ENCODE peak calls at places on chromosomes 7 and 10, in eight cellular contexts. J is brain microvascular endothelial cell, Q is colonic mucosa, W is HFFc6, Z is AG10803, D is COLO829, V is NCI-H2081, S is GM20000. Y is an unnamed sample.

GRCh38 chr10:14600065-14600464 is 174.6 kb downstream of the FAM107B start:
- DNase-seq in J (no peak), Q (no peak), W (no peak), Z (no peak), D (no peak), V (no peak), S (no peak), Y (no peak)

GRCh38 chr7:151658778-151659177 is 139.1 kb upstream of the RHEB start:
- DNase-seq in J (no peak), Q (no peak), W (peak; percentile 4), Z (peak; percentile 31), D (no peak), V (no peak), S (no peak), Y (no peak)

GRCh38 chr7:100799037-100799896 is 28.1 kb downstream of the EPHB4 start:
- DNase-seq in J (peak; percentile 26), Q (peak; percentile 79), W (peak; percentile 32), Z (peak; percentile 59), D (peak; percentile 33), V (peak; percentile 46), S (peak; percentile 70), Y (peak; percentile 85)

GRCh38 chr7:35584990-35585389 is 109.9 kb downstream of the HERPUD2 start:
- DNase-seq in J (no peak), Q (no peak), W (no peak), Z (no peak), D (no peak), V (no peak), S (no peak), Y (no peak)

GRCh38 chr10:110835841-110836240 is 35.9 kb upstream of the PDCD4 start:
- DNase-seq in J (no peak), Q (no peak), W (no peak), Z (no peak), D (no peak), V (no peak), S (no peak), Y (no peak)

GRCh38 chr7:151059362-151060112 is at the start of gene SLC4A2:
- DNase-seq in J (peak; percentile 42), Q (peak; percentile 83), W (peak; percentile 61), Z (peak; percentile 63), D (no peak), V (peak; percentile 84), S (peak; percentile 96), Y (peak; percentile 80)

GRCh38 chr7:24756989-24757798 is at the start of gene GSDME:
- DNase-seq in J (peak; percentile 12), Q (peak; percentile 46), W (peak; percentile 48), Z (peak; percentile 74), D (no peak), V (peak; percentile 17), S (peak; percentile 92), Y (peak; percentile 69)

GRCh38 chr10:43226851-43227845 is 39.7 kb downstream of the RASGEF1A start:
- DNase-seq in J (no peak), Q (peak; percentile 11), W (no peak), Z (no peak), D (no peak), V (no peak), S (no peak), Y (no peak)

GRCh38 chr7:129443612-129444011 is 9.4 kb downstream of the STRIP2 start:
- DNase-seq in J (no peak), Q (no peak), W (no peak), Z (no peak), D (no peak), V (no peak), S (no peak), Y (no peak)

GRCh38 chr7:29987821-29988317 is 1.7 kb downstream of the SCRN1 start:
- DNase-seq in J (peak; percentile 57), Q (no peak), W (peak; percentile 88), Z (peak; percentile 87), D (peak; percentile 62), V (peak; percentile 47), S (peak; percentile 34), Y (peak; percentile 70)

GRCh38 chr7:159012353-159013069 is 132.2 kb downstream of the VIPR2 start:
- DNase-seq in J (no peak), Q (peak; percentile 56), W (no peak), Z (no peak), D (peak; percentile 3), V (peak; percentile 51), S (no peak), Y (peak; percentile 45)

GRCh38 chr10:60870803-60871202 is 73.2 kb downstream of the RHOBTB1 start:
- DNase-seq in J (no peak), Q (no peak), W (no peak), Z (no peak), D (no peak), V (peak; percentile 80), S (no peak), Y (no peak)

Y was measured in SK-MEL-5.